ENCODE peak calls at places on chromosomes 2 and 18, in five cellular contexts. C, D, S, Q and H are unnamed samples.

GRCh38 chr18:48838921-48839818 is 111.6 kb downstream of the SMAD7 start:
- DNase-seq in C (no peak), D (no peak), S (no peak), Q (peak; percentile 84), H (no peak)

GRCh38 chr2:144648837-144649485 is 129.0 kb upstream of the ZEB2 start:
- DNase-seq in C (no peak), D (no peak), S (no peak), Q (no peak), H (no peak)

GRCh38 chr18:10476430-10476829 is 22.0 kb downstream of the APCDD1 start:
- DNase-seq in C (no peak), D (no peak), S (no peak), Q (no peak), H (peak; percentile 18)

GRCh38 chr2:28047698-28048097 is 157.2 kb downstream of the BABAM2 start:
- DNase-seq in C (no peak), D (no peak), S (no peak), Q (peak; percentile 92), H (no peak)

GRCh38 chr2:241926541-241927311 is 57.2 kb downstream of the RTP5 start:
- DNase-seq in C (no peak), D (no peak), S (no peak), Q (no peak), H (no peak)

GRCh38 chr2:239264838-239265651 is 135.8 kb downstream of the HDAC4 start:
- DNase-seq in C (peak; percentile 58), D (no peak), S (no peak), Q (peak; percentile 83), H (no peak)

GRCh38 chr2:210955591-210955990 is 399.2 kb downstream of the CPS1 start:
- DNase-seq in C (no peak), D (no peak), S (no peak), Q (peak; percentile 80), H (no peak)

GRCh38 chr2:21012557-21012937 is 31.3 kb downstream of the APOB start:
- DNase-seq in C (no peak), D (no peak), S (no peak), Q (no peak), H (no peak)

GRCh38 chr2:136114392-136114791 is 3.6 kb downstream of the CXCR4 start:
- DNase-seq in C (peak; percentile 27), D (no peak), S (no peak), Q (no peak), H (no peak)

GRCh38 chr2:181857471-181857870 is 34.1 kb upstream of the ITPRID2 start:
- DNase-seq in C (no peak), D (no peak), S (no peak), Q (peak; percentile 47), H (no peak)

GRCh38 chr2:7813541-7814310 is 868.1 kb upstream of the ID2 start:
- DNase-seq in C (no peak), D (no peak), S (no peak), Q (no peak), H (no peak)

GRCh38 chr2:6148887-6149286 is 456.7 kb downstream of the SOX11 start:
- DNase-seq in C (no peak), D (no peak), S (no peak), Q (peak; percentile 24), H (no peak)

GRCh38 chr18:9615973-9616559 is 1.7 kb upstream of the PPP4R1 start:
- DNase-seq in C (no peak), D (no peak), S (no peak), Q (peak; percentile 34), H (no peak)

GRCh38 chr2:39435974-39436591 is 1.0 kb downstream of the MAP4K3 start:
- DNase-seq in C (peak; percentile 30), D (no peak), S (no peak), Q (peak; percentile 70), H (peak; percentile 15)

GRCh38 chr18:10046178-10046807 is 132.5 kb downstream of the VAPA start:
- DNase-seq in C (no peak), D (no peak), S (no peak), Q (no peak), H (no peak)

GRCh38 chr2:226270279-226270678 is 529.3 kb downstream of the IRS1 start:
- DNase-seq in C (no peak), D (no peak), S (no peak), Q (no peak), H (no peak)

GRCh38 chr2:168208652-168209051 is 38.7 kb downstream of the STK39 start:
- DNase-seq in C (no peak), D (no peak), S (no peak), Q (no peak), H (no peak)

GRCh38 chr2:70711191-70711590 is 56.8 kb downstream of the ADD2 start:
- DNase-seq in C (no peak), D (no peak), S (no peak), Q (no peak), H (no peak)

GRCh38 chr18:31436825-31437224 is 10.7 kb upstream of the DSG3 start:
- DNase-seq in C (no peak), D (no peak), S (no peak), Q (no peak), H (no peak)

GRCh38 chr2:17617955-17618354 is 77.5 kb downstream of the VSNL1 start:
- DNase-seq in C (no peak), D (no peak), S (no peak), Q (no peak), H (no peak)

GRCh38 chr2:191385416-191386160 is 140.4 kb downstream of the MYO1B start:
- DNase-seq in C (no peak), D (no peak), S (no peak), Q (no peak), H (no peak)

GRCh38 chr2:122236152-122236892 is 480.9 kb downstream of the TSN start:
- DNase-seq in C (no peak), D (no peak), S (no peak), Q (peak; percentile 9), H (no peak)

GRCh38 chr2:15640291-15640711 is 48.6 kb downstream of the DDX1 start:
- DNase-seq in C (no peak), D (no peak), S (no peak), Q (peak; percentile 92), H (peak; percentile 92)

GRCh38 chr2:236754234-236754924 is 184.8 kb downstream of the ACKR3 start:
- DNase-seq in C (peak; percentile 24), D (no peak), S (no peak), Q (no peak), H (no peak)